ENCODE peak calls at places on chromosome 3, in nine cellular contexts. A is adrenal gland, W is suprapubic skin, D is uterus, E is ascending aorta, K is heart right ventricle, S is ovary, U is mammary epithelial cell, G is IMR-90. L is an unnamed sample. For H3K4me1, the result is how much of the 10 kb centered on the place peaks cover.

GRCh38 chr3:11558002-11558401 is 85.7 kb downstream of the VGLL4 start:
- DNase-seq in A (no peak), W (peak), D (no peak), E (no peak), K (no peak), S (no peak), U (peak), G (peak), L (peak)

GRCh38 chr3:23246651-23247050 is 43.5 kb downstream of the UBE2E2 start:
- DNase-seq in A (no peak), W (no peak), D (no peak), E (no peak), K (no peak), S (no peak), U (no peak), G (no peak), L (no peak)

GRCh38 chr3:8548502-8549300 is 47.1 kb downstream of the LMCD1 start:
- DNase-seq in A (no peak), W (no peak), D (no peak), E (peak), K (no peak), S (no peak), U (no peak), G (no peak), L (no peak)

GRCh38 chr3:119913021-119913420 is 131.1 kb downstream of the NR1I2 start:
- DNase-seq in A (no peak), W (no peak), D (no peak), E (no peak), K (no peak), S (no peak), U (peak), G (peak), L (peak)

GRCh38 chr3:58521917-58522680 is 14.9 kb downstream of the ACOX2 start:
- DNase-seq in A (no peak), W (no peak), D (no peak), E (no peak), K (no peak), S (no peak), U (no peak), G (no peak), L (no peak)

GRCh38 chr3:66386011-66386924 is 114.6 kb downstream of the LRIG1 start:
- DNase-seq in A (no peak), W (no peak), D (no peak), E (no peak), K (no peak), S (no peak), U (no peak), G (no peak), L (no peak)

GRCh38 chr3:143269741-143270140 is 150.2 kb downstream of the CHST2 start:
- DNase-seq in A (no peak), W (no peak), D (no peak), E (no peak), K (no peak), S (no peak), U (no peak), G (no peak), L (peak)

GRCh38 chr3:42662813-42663535 is 9.5 kb downstream of the ZBTB47 start:
- DNase-seq in A (no peak), W (no peak), D (no peak), E (peak), K (no peak), S (no peak), U (no peak), G (no peak), L (no peak)

GRCh38 chr3:58656631-58657030 is 9.9 kb downstream of the FAM3D start:
- DNase-seq in A (no peak), W (peak), D (no peak), E (no peak), K (no peak), S (no peak), U (no peak), G (no peak), L (no peak)

DNA sequence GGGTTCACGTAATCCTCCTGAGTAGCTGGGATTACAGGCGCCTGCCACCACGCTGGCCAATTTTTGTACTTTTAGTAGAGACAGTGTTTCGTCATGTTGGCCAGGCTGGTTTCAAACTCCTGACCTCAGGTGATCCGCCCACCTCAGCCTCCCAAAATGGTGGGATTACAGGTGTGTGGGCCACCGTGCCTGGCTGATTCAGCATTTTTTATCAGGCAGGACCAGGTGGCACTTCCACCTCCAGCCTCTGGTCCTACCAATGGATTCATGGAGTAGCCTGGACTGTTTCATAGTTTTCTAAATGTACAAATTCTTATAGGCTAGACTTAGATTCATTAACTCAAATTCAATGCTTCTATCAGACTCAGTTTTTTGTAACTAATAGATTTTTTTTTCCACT is 9.4 kb downstream of the VHL start:
- DNase-seq in A (no peak), W (no peak), D (no peak), E (no peak), K (no peak), S (no peak), U (no peak), G (no peak), L (no peak)
- H3K4me1 ChIP-seq in A (under half), W (under half), D (under half), E (under half), K (under half), S (under half), U (under half), G (under half), L (under half)

GRCh38 chr3:30660656-30661055 is 54.3 kb downstream of the TGFBR2 start:
- DNase-seq in A (no peak), W (no peak), D (no peak), E (no peak), K (no peak), S (no peak), U (no peak), G (no peak), L (no peak)

GRCh38 chr3:30658328-30659052 is 52.1 kb downstream of the TGFBR2 start:
- DNase-seq in A (no peak), W (no peak), D (no peak), E (no peak), K (peak), S (no peak), U (peak), G (peak), L (peak)

GRCh38 chr3:30657914-30658313 is 51.5 kb downstream of the TGFBR2 start:
- DNase-seq in A (no peak), W (no peak), D (no peak), E (no peak), K (peak), S (no peak), U (no peak), G (peak), L (peak)

GRCh38 chr3:30660128-30660525 is 53.7 kb downstream of the TGFBR2 start:
- DNase-seq in A (no peak), W (no peak), D (no peak), E (no peak), K (no peak), S (no peak), U (no peak), G (no peak), L (no peak)

GRCh38 chr3:30659270-30660127 is 53.1 kb downstream of the TGFBR2 start:
- DNase-seq in A (no peak), W (no peak), D (no peak), E (no peak), K (no peak), S (no peak), U (peak), G (peak), L (peak)
- H3K4me1 ChIP-seq in A (half or more), W (half or more), D (under half), E (under half), K (half or more), S (under half), U (half or more), G (under half), L (half or more)

GRCh38 chr3:13484861-13485590 is 4.9 kb downstream of the HDAC11 start:
- DNase-seq in A (peak), W (no peak), D (no peak), E (peak), K (peak), S (peak), U (peak), G (peak), L (no peak)
- H3K4me1 ChIP-seq in A (under half), W (under half), D (under half), E (under half), K (under half), S (under half), U (under half), G (under half), L (under half)

DNA sequence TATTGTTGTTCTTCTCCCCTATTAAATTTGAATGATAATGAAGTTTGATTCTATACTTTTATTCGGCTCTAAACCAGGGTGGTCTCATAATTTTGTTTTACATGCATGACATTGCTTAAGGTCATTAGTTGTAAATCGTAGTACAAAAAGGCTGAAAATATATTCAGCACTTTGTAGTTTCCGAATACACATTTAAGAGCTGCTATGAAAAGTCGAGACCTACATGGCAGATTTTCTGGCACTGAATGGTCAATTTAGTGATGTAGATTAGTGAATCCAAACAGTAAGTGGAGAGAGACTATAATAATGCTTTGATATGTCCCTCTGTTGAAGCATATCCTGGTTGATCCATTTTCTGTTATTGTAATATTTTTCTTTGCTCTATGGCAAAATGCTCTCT is 254.0 kb upstream of the SOX2 start:
- DNase-seq in A (no peak), W (no peak), D (no peak), E (no peak), K (no peak), S (no peak), U (no peak), G (no peak), L (no peak)
- H3K4me1 ChIP-seq in A (under half), W (under half), D (under half), E (under half), K (under half), S (under half), U (under half), G (under half), L (under half)

GRCh38 chr3:195258449-195259145 is 12.4 kb downstream of the XXYLT1 start:
- DNase-seq in A (no peak), W (no peak), D (no peak), E (no peak), K (no peak), S (peak), U (no peak), G (no peak), L (no peak)

GRCh38 chr3:195260286-195260905 is 10.6 kb downstream of the XXYLT1 start:
- DNase-seq in A (no peak), W (no peak), D (no peak), E (no peak), K (peak), S (peak), U (no peak), G (no peak), L (peak)

GRCh38 chr3:195259146-195259563 is 11.8 kb downstream of the XXYLT1 start:
- DNase-seq in A (no peak), W (no peak), D (no peak), E (no peak), K (no peak), S (no peak), U (peak), G (peak), L (peak)

GRCh38 chr3:195257454-195258448 is 13.2 kb downstream of the XXYLT1 start:
- DNase-seq in A (no peak), W (no peak), D (no peak), E (no peak), K (no peak), S (peak), U (no peak), G (peak), L (no peak)

DNA sequence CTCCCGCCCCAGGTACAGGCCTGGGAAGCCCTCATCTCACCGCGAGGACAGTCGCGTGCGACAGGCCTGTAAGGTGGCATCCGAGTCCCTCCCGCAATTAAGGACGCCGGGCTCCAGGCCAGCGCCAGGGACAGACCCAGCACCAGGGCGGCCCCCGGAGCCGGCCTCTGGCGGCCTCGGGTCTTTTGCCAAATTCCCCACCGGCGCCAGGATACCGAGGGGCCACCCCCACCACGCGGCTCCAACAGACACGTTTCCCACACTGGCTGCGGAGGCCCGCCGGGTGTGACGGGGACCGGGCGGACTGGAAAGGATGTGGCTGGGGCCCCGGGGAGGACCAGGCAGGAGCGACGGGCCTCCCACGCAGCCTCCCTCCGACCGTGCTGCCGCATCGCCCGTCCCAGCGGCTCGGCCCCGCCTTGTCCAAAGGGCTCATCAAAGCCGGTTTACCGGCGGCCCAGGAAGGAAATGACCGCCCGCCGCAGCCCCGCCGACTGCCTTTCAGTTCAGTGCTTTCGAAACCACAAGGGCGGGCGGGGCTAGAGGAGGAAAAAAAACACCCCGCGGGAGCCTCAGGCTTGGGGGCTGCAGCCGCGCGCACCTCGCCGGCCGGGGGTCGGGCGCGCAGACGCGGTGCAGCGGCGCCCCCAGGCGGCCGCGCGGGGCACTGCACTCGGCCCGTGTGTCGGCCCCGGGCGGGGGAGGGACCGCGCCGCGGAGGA is 11.2 kb downstream of the XXYLT1 start:
- DNase-seq in A (peak), W (peak), D (peak), E (peak), K (peak), S (peak), U (peak), G (peak), L (peak)
- H3K4me1 ChIP-seq in A (under half), W (under half), D (under half), E (under half), K (under half), S (under half), U (under half), G (under half), L (under half)

GRCh38 chr3:174403831-174404230 is 455.3 kb upstream of the NAALADL2 start:
- DNase-seq in A (no peak), W (no peak), D (no peak), E (no peak), K (no peak), S (no peak), U (no peak), G (no peak), L (no peak)

GRCh38 chr3:174398761-174399160 is 460.4 kb upstream of the NAALADL2 start:
- DNase-seq in A (no peak), W (no peak), D (no peak), E (no peak), K (no peak), S (no peak), U (no peak), G (peak), L (no peak)

DNA sequence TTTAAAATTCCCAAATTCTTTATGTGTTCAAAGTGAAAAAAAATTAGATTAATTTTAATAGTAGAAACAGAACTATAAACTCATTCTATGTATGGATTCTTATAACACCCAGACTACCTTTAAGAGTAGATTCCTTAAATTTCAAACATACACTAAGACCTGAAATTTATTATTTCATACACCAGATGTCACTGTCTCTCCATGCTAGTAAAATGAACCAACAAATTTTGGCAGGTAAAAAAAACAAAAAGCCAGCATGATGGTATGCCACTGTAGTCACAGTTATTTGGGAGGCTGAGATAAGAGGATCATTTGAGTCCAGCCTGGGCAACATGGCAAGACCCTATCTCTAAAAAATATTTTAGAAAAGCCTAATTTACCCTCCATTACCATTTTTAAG is 461.3 kb upstream of the NAALADL2 start:
- DNase-seq in A (no peak), W (no peak), D (no peak), E (no peak), K (no peak), S (no peak), U (peak), G (peak), L (peak)
- H3K4me1 ChIP-seq in A (under half), W (under half), D (under half), E (under half), K (under half), S (under half), U (under half), G (under half), L (under half)